ENCODE peak calls at places on chromosomes 13 and 19, in nine cellular contexts. Y is fibroblast of pulmonary artery; K is T-cell; R is CD8-positive, alpha-beta memory T cell; T is naive thymus-derived CD8-positive, alpha-beta T cell; Z is ecto neural progenitor cell; P is fibroblast of the aortic adventitia; D is upper lobe of left lung; N is substantia nigra. F is an unnamed sample.

GRCh38 chr13:27943951-27944350 is 24.2 kb downstream of the PDX1 start:
- DNase-seq in D (no peak), Z (no peak), N (no peak), R (no peak), K (no peak), P (no peak), T (no peak), Y (no peak), F (no peak)

GRCh38 chr13:82654851-82655517 is 1227.3 kb downstream of the SLITRK1 start:
- DNase-seq in Y (peak; percentile 91), D (peak; percentile 43), N (no peak), T (no peak), R (no peak), P (peak; percentile 86), K (no peak), Z (no peak), F (no peak)

GRCh38 chr19:21430674-21431073 is 33.7 kb downstream of the ZNF493 start:
- DNase-seq in N (no peak), K (no peak), Z (no peak), D (no peak), Y (no peak), T (no peak), R (no peak), P (no peak), F (no peak)

GRCh38 chr13:49421391-49421790 is 22.5 kb downstream of the CAB39L start:
- DNase-seq in K (no peak), D (no peak), P (no peak), Z (no peak), N (no peak), R (peak; percentile 59), T (peak; percentile 14), Y (peak; percentile 21), F (peak; percentile 33)

GRCh38 chr13:112643759-112644459 is 45.9 kb upstream of the ATP11A start:
- DNase-seq in Y (no peak), P (no peak), R (no peak), D (no peak), T (no peak), K (no peak), N (no peak), Z (peak; percentile 26), F (no peak)

GRCh38 chr13:102907016-102907756 is 61.4 kb downstream of the ERCC5 start:
- DNase-seq in D (no peak), Y (no peak), N (no peak), K (no peak), T (no peak), R (no peak), P (no peak), Z (no peak), F (no peak)

GRCh38 chr19:33398361-33399060 is 25.0 kb downstream of the CEBPG start:
- DNase-seq in Z (no peak), K (no peak), Y (no peak), T (no peak), N (no peak), R (peak; percentile 22), D (no peak), P (no peak), F (no peak)

GRCh38 chr19:43439183-43440063 is 24.7 kb downstream of the TEX101 start:
- DNase-seq in N (no peak), Y (peak; percentile 72), D (no peak), Z (no peak), T (peak; percentile 84), R (peak; percentile 75), P (peak; percentile 80), K (peak; percentile 60), F (no peak)

GRCh38 chr13:47798194-47798593 is 202.9 kb downstream of the SUCLA2 start:
- DNase-seq in P (no peak), T (no peak), K (no peak), D (no peak), R (no peak), N (no peak), Y (no peak), Z (no peak), F (peak; percentile 14)

GRCh38 chr19:2495130-2495641 is 19.3 kb downstream of the GADD45B start:
- DNase-seq in P (peak; percentile 74), N (no peak), D (peak; percentile 94), K (no peak), Y (peak; percentile 69), Z (no peak), T (no peak), R (no peak), F (no peak)

GRCh38 chr13:106176103-106176502 is 359.4 kb downstream of the EFNB2 start:
- DNase-seq in D (no peak), T (no peak), Y (peak; percentile 22), P (no peak), K (no peak), Z (no peak), N (no peak), R (no peak), F (no peak)

GRCh38 chr13:49082653-49083536 is 107.2 kb downstream of the FNDC3A start:
- DNase-seq in Z (no peak), D (no peak), P (peak; percentile 47), R (no peak), N (no peak), Y (peak; percentile 89), T (no peak), K (no peak), F (no peak)

GRCh38 chr13:102773441-102774209 is at the start of gene TEX30:
- DNase-seq in N (peak; percentile 63), K (peak; percentile 80), D (peak; percentile 98), R (peak; percentile 90), T (peak; percentile 90), Y (peak; percentile 84), P (peak; percentile 75), Z (peak; percentile 85), F (peak; percentile 92)

GRCh38 chr19:3471954-3472655 is 8.2 kb downstream of the SMIM24 start:
- DNase-seq in T (peak; percentile 33), N (no peak), Z (peak; percentile 66), R (no peak), D (peak; percentile 89), Y (no peak), P (no peak), K (no peak), F (peak; percentile 50)

GRCh38 chr19:55640043-55640576 is 692 bp upstream of the ZNF580 start:
- DNase-seq in Z (no peak), T (peak; percentile 83), D (peak; percentile 95), K (peak; percentile 71), R (peak; percentile 75), P (peak; percentile 63), Y (peak; percentile 78), N (peak; percentile 39), F (peak; percentile 74)

GRCh38 chr19:29667941-29668340 is 2.7 kb downstream of the PLEKHF1 start:
- DNase-seq in K (peak; percentile 63), D (no peak), T (peak; percentile 72), Z (no peak), N (no peak), R (peak; percentile 87), P (no peak), Y (no peak), F (no peak)

GRCh38 chr13:72648513-72649065 is 78.8 kb downstream of the MZT1 start:
- DNase-seq in T (no peak), D (no peak), Z (no peak), R (no peak), Y (no peak), N (no peak), K (no peak), P (no peak), F (no peak)

GRCh38 chr13:106581268-106581667 is 13.3 kb upstream of the ARGLU1 start:
- DNase-seq in K (no peak), P (no peak), Z (no peak), Y (no peak), T (no peak), D (no peak), N (no peak), R (no peak), F (no peak)

GRCh38 chr13:48630791-48631190 is 22.9 kb upstream of the CYSLTR2 start:
- DNase-seq in Y (no peak), T (no peak), P (peak; percentile 9), D (no peak), R (no peak), Z (no peak), N (no peak), K (no peak), F (no peak)

GRCh38 chr13:108213946-108214345 is 1.4 kb downstream of the LIG4 start:
- DNase-seq in P (no peak), D (no peak), Z (no peak), T (no peak), Y (no peak), K (no peak), R (no peak), N (no peak), F (no peak)

F was measured in BE2C.